ENCODE peak calls at places on chromosomes 5 and 9, in six cellular contexts. One of them, this sample, is unnamed.

GRCh38 chr9:105413486-105414068 is 34.3 kb upstream of the FSD1L start:
- DNase-seq in hypothalamus: no peak
- DNase-seq in Right ventricle myocardium superior: no peak
- DNase-seq in natural killer cell: no peak
- DNase-seq in astrocyte of the hippocampus: peak
- DNase-seq in upper lobe of right lung: no peak
- DNase-seq in this sample: no peak

GRCh38 chr5:137566118-137566541 is 67.0 kb upstream of the SPOCK1 start:
- DNase-seq in natural killer cell: no peak
- DNase-seq in upper lobe of right lung: no peak
- DNase-seq in hypothalamus: no peak
- DNase-seq in astrocyte of the hippocampus: peak
- DNase-seq in Right ventricle myocardium superior: no peak
- DNase-seq in this sample: no peak

GRCh38 chr9:78121488-78121887 is 89.9 kb upstream of the GNAQ start:
- DNase-seq in upper lobe of right lung: peak
- DNase-seq in Right ventricle myocardium superior: peak
- DNase-seq in hypothalamus: peak
- DNase-seq in astrocyte of the hippocampus: peak
- DNase-seq in natural killer cell: peak
- DNase-seq in this sample: peak

GRCh38 chr9:94222870-94223269 is 36.2 kb upstream of the ZNF169 start:
- DNase-seq in upper lobe of right lung: no peak
- DNase-seq in hypothalamus: no peak
- DNase-seq in Right ventricle myocardium superior: no peak
- DNase-seq in astrocyte of the hippocampus: no peak
- DNase-seq in natural killer cell: no peak
- DNase-seq in this sample: no peak

GRCh38 chr9:80615964-80616363 is 1044.2 kb downstream of the TLE4 start:
- DNase-seq in natural killer cell: no peak
- DNase-seq in hypothalamus: no peak
- DNase-seq in astrocyte of the hippocampus: no peak
- DNase-seq in upper lobe of right lung: no peak
- DNase-seq in Right ventricle myocardium superior: no peak
- DNase-seq in this sample: no peak

GRCh38 chr9:91199739-91200497 is 161.8 kb downstream of the AUH start:
- DNase-seq in hypothalamus: no peak
- DNase-seq in astrocyte of the hippocampus: no peak
- DNase-seq in upper lobe of right lung: no peak
- DNase-seq in natural killer cell: no peak
- DNase-seq in Right ventricle myocardium superior: no peak
- DNase-seq in this sample: no peak

GRCh38 chr9:132169672-132170392 is 8.0 kb downstream of the NTNG2 start:
- DNase-seq in astrocyte of the hippocampus: peak
- DNase-seq in hypothalamus: peak
- DNase-seq in natural killer cell: peak
- DNase-seq in Right ventricle myocardium superior: peak
- DNase-seq in upper lobe of right lung: peak
- DNase-seq in this sample: peak

GRCh38 chr5:88786217-88786560 is 96.8 kb downstream of the MEF2C start:
- DNase-seq in natural killer cell: no peak
- DNase-seq in astrocyte of the hippocampus: no peak
- DNase-seq in upper lobe of right lung: no peak
- DNase-seq in Right ventricle myocardium superior: no peak
- DNase-seq in hypothalamus: no peak
- DNase-seq in this sample: no peak

GRCh38 chr5:61657010-61657409 is 325.0 kb downstream of the ZSWIM6 start:
- DNase-seq in astrocyte of the hippocampus: no peak
- DNase-seq in natural killer cell: no peak
- DNase-seq in upper lobe of right lung: no peak
- DNase-seq in hypothalamus: no peak
- DNase-seq in Right ventricle myocardium superior: no peak
- DNase-seq in this sample: no peak

GRCh38 chr5:61275841-61276240 is 56.2 kb upstream of the ZSWIM6 start:
- DNase-seq in hypothalamus: peak
- DNase-seq in astrocyte of the hippocampus: no peak
- DNase-seq in Right ventricle myocardium superior: peak
- DNase-seq in natural killer cell: no peak
- DNase-seq in upper lobe of right lung: peak
- DNase-seq in this sample: no peak

GRCh38 chr5:102622244-102622643 is 123.4 kb upstream of the SLCO6A1 start:
- DNase-seq in upper lobe of right lung: no peak
- DNase-seq in hypothalamus: no peak
- DNase-seq in Right ventricle myocardium superior: no peak
- DNase-seq in astrocyte of the hippocampus: no peak
- DNase-seq in natural killer cell: no peak
- DNase-seq in this sample: no peak

GRCh38 chr9:114007991-114008666 is 70.0 kb downstream of the AMBP start:
- DNase-seq in natural killer cell: peak
- DNase-seq in astrocyte of the hippocampus: no peak
- DNase-seq in Right ventricle myocardium superior: no peak
- DNase-seq in hypothalamus: no peak
- DNase-seq in upper lobe of right lung: peak
- DNase-seq in this sample: peak

GRCh38 chr5:113182658-113183344 is 206.2 kb downstream of the DCP2 start:
- DNase-seq in hypothalamus: no peak
- DNase-seq in Right ventricle myocardium superior: no peak
- DNase-seq in upper lobe of right lung: no peak
- DNase-seq in astrocyte of the hippocampus: no peak
- DNase-seq in natural killer cell: no peak
- DNase-seq in this sample: no peak

GRCh38 chr5:124468671-124469411 is 277.6 kb downstream of the ZNF608 start:
- DNase-seq in upper lobe of right lung: no peak
- DNase-seq in Right ventricle myocardium superior: no peak
- DNase-seq in hypothalamus: no peak
- DNase-seq in natural killer cell: no peak
- DNase-seq in astrocyte of the hippocampus: no peak
- DNase-seq in this sample: no peak

GRCh38 chr9:130204981-130205380 is 32.8 kb downstream of the NCS1 start:
- DNase-seq in natural killer cell: no peak
- DNase-seq in upper lobe of right lung: no peak
- DNase-seq in hypothalamus: no peak
- DNase-seq in Right ventricle myocardium superior: no peak
- DNase-seq in astrocyte of the hippocampus: no peak
- DNase-seq in this sample: no peak

GRCh38 chr9:74729129-74729710 is 158.5 kb downstream of the TRPM6 start:
- DNase-seq in Right ventricle myocardium superior: no peak
- DNase-seq in natural killer cell: no peak
- DNase-seq in hypothalamus: no peak
- DNase-seq in upper lobe of right lung: no peak
- DNase-seq in astrocyte of the hippocampus: peak
- DNase-seq in this sample: no peak

GRCh38 chr5:10595678-10596309 is 31.9 kb downstream of the ANKRD33B start:
- DNase-seq in astrocyte of the hippocampus: peak
- DNase-seq in natural killer cell: no peak
- DNase-seq in upper lobe of right lung: no peak
- DNase-seq in hypothalamus: no peak
- DNase-seq in Right ventricle myocardium superior: no peak
- DNase-seq in this sample: peak

GRCh38 chr5:7397005-7397546 is 1.1 kb downstream of the ADCY2 start:
- DNase-seq in hypothalamus: no peak
- DNase-seq in upper lobe of right lung: no peak
- DNase-seq in astrocyte of the hippocampus: peak
- DNase-seq in Right ventricle myocardium superior: no peak
- DNase-seq in natural killer cell: no peak
- DNase-seq in this sample: no peak

GRCh38 chr5:180082633-180083420 is 11.3 kb upstream of the RNF130 start:
- DNase-seq in astrocyte of the hippocampus: peak
- DNase-seq in natural killer cell: no peak
- DNase-seq in hypothalamus: no peak
- DNase-seq in Right ventricle myocardium superior: no peak
- DNase-seq in upper lobe of right lung: no peak
- DNase-seq in this sample: no peak

GRCh38 chr9:16275795-16276624 is 594.5 kb downstream of the BNC2 start:
- DNase-seq in astrocyte of the hippocampus: peak
- DNase-seq in natural killer cell: no peak
- DNase-seq in hypothalamus: peak
- DNase-seq in Right ventricle myocardium superior: peak
- DNase-seq in upper lobe of right lung: peak
- DNase-seq in this sample: no peak

GRCh38 chr9:101365181-101365580 is 19.6 kb downstream of the BAAT start:
- DNase-seq in Right ventricle myocardium superior: no peak
- DNase-seq in astrocyte of the hippocampus: no peak
- DNase-seq in upper lobe of right lung: no peak
- DNase-seq in hypothalamus: no peak
- DNase-seq in natural killer cell: no peak
- DNase-seq in this sample: no peak

GRCh38 chr5:153476767-153477166 is 13.7 kb upstream of the GRIA1 start:
- DNase-seq in upper lobe of right lung: no peak
- DNase-seq in Right ventricle myocardium superior: no peak
- DNase-seq in astrocyte of the hippocampus: peak
- DNase-seq in hypothalamus: no peak
- DNase-seq in natural killer cell: no peak
- DNase-seq in this sample: no peak

GRCh38 chr9:23577611-23578010 is 248.4 kb downstream of the ELAVL2 start:
- DNase-seq in Right ventricle myocardium superior: no peak
- DNase-seq in upper lobe of right lung: no peak
- DNase-seq in astrocyte of the hippocampus: no peak
- DNase-seq in natural killer cell: no peak
- DNase-seq in hypothalamus: no peak
- DNase-seq in this sample: no peak

GRCh38 chr5:141940695-141941271 is 17.1 kb downstream of the DELE1 start:
- DNase-seq in hypothalamus: no peak
- DNase-seq in upper lobe of right lung: no peak
- DNase-seq in Right ventricle myocardium superior: no peak
- DNase-seq in natural killer cell: no peak
- DNase-seq in astrocyte of the hippocampus: peak
- DNase-seq in this sample: no peak

GRCh38 chr5:4229866-4230265 is 634.2 kb downstream of the IRX1 start:
- DNase-seq in hypothalamus: no peak
- DNase-seq in Right ventricle myocardium superior: no peak
- DNase-seq in astrocyte of the hippocampus: no peak
- DNase-seq in upper lobe of right lung: no peak
- DNase-seq in natural killer cell: no peak
- DNase-seq in this sample: no peak

GRCh38 chr9:83538172-83538889 is at the start of gene FRMD3:
- DNase-seq in astrocyte of the hippocampus: peak
- DNase-seq in Right ventricle myocardium superior: peak
- DNase-seq in hypothalamus: peak
- DNase-seq in natural killer cell: no peak
- DNase-seq in upper lobe of right lung: peak
- DNase-seq in this sample: no peak